ENCODE peak calls at places on chromosomes 5 and 9, in four cellular contexts. One of them, this sample, is unnamed.
A peak's percentile ranks its signal among the peaks of the same experiment; 100 is the strongest.

GRCh38 chr5:81425569-81425968 is 31.6 kb upstream of the ACOT12 start:
- DNase-seq in heart left ventricle: no peak
- DNase-seq in CD8-positive, alpha-beta T cell: no peak
- DNase-seq in endothelial cell of umbilical vein: peak; percentile 65
- DNase-seq in this sample: peak; percentile 59

GRCh38 chr9:121949364-121949763 is 143.7 kb downstream of the TTLL11 start:
- DNase-seq in heart left ventricle: no peak
- DNase-seq in CD8-positive, alpha-beta T cell: no peak
- DNase-seq in endothelial cell of umbilical vein: no peak
- DNase-seq in this sample: no peak

GRCh38 chr5:87770601-87771121 is 357.9 kb upstream of the CCNH start:
- DNase-seq in heart left ventricle: no peak
- DNase-seq in CD8-positive, alpha-beta T cell: no peak
- DNase-seq in endothelial cell of umbilical vein: no peak
- DNase-seq in this sample: no peak

GRCh38 chr5:75023368-75024159 is 28.8 kb downstream of the GCNT4 start:
- DNase-seq in heart left ventricle: no peak
- DNase-seq in CD8-positive, alpha-beta T cell: peak; percentile 52
- DNase-seq in endothelial cell of umbilical vein: no peak
- DNase-seq in this sample: peak; percentile 16

GRCh38 chr5:157069949-157070348 is 11.0 kb upstream of the HAVCR1 start:
- DNase-seq in heart left ventricle: no peak
- DNase-seq in CD8-positive, alpha-beta T cell: no peak
- DNase-seq in endothelial cell of umbilical vein: no peak
- DNase-seq in this sample: no peak

GRCh38 chr5:65818592-65818991 is 96.6 kb downstream of the NLN start:
- DNase-seq in heart left ventricle: no peak
- DNase-seq in CD8-positive, alpha-beta T cell: no peak
- DNase-seq in endothelial cell of umbilical vein: no peak
- DNase-seq in this sample: no peak

GRCh38 chr5:131109540-131110255 is 55.4 kb downstream of the HINT1 start:
- DNase-seq in heart left ventricle: no peak
- DNase-seq in CD8-positive, alpha-beta T cell: peak; percentile 13
- DNase-seq in endothelial cell of umbilical vein: peak; percentile 52
- DNase-seq in this sample: peak; percentile 38

GRCh38 chr5:126801992-126802294 is 25.0 kb downstream of the LMNB1 start:
- DNase-seq in heart left ventricle: no peak
- DNase-seq in CD8-positive, alpha-beta T cell: no peak
- DNase-seq in endothelial cell of umbilical vein: peak; percentile 46
- DNase-seq in this sample: no peak

GRCh38 chr9:114851301-114851700 is 45.5 kb upstream of the TNFSF15 start:
- DNase-seq in heart left ventricle: no peak
- DNase-seq in CD8-positive, alpha-beta T cell: no peak
- DNase-seq in endothelial cell of umbilical vein: no peak
- DNase-seq in this sample: no peak

GRCh38 chr9:131872006-131872405 is 132.1 kb upstream of the RAPGEF1 start:
- DNase-seq in heart left ventricle: no peak
- DNase-seq in CD8-positive, alpha-beta T cell: no peak
- DNase-seq in endothelial cell of umbilical vein: no peak
- DNase-seq in this sample: no peak

GRCh38 chr5:68661237-68661636 is 432.6 kb upstream of the SLC30A5 start:
- DNase-seq in heart left ventricle: no peak
- DNase-seq in CD8-positive, alpha-beta T cell: no peak
- DNase-seq in endothelial cell of umbilical vein: no peak
- DNase-seq in this sample: no peak

DNA sequence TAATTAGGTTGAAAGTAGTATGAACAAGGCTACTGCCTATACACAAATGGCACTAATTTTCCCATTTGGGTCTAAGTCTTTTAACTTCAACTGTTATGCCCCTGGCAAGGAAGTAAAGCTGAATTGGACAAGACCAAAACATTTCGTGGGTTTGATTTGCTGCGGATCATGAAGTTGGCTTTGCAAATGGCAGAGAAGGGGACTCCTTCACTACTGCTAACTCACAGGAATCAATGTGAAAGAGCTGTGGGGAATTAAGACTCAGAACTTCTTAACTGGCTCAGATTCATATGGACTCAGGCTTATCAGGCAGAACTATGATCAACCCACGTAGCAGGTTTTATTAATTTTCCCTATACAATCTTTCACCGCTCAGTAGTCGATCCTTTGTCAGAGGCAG is 73.8 kb upstream of the IFNE start:
- DNase-seq in heart left ventricle: no peak
- DNase-seq in CD8-positive, alpha-beta T cell: no peak
- DNase-seq in endothelial cell of umbilical vein: peak; percentile 67
- DNase-seq in this sample: no peak
- H3K4me1 ChIP-seq in heart left ventricle: peaks cover 5% of the 10 kb centered on the region
- H3K4me1 ChIP-seq in CD8-positive, alpha-beta T cell: peaks cover 16% of the 10 kb centered on the region
- H3K4me1 ChIP-seq in endothelial cell of umbilical vein: peaks cover 55% of the 10 kb centered on the region
- H3K4me1 ChIP-seq in this sample: peaks cover 6% of the 10 kb centered on the region

GRCh38 chr9:23695572-23695971 is 130.5 kb downstream of the ELAVL2 start:
- DNase-seq in heart left ventricle: no peak
- DNase-seq in CD8-positive, alpha-beta T cell: no peak
- DNase-seq in endothelial cell of umbilical vein: no peak
- DNase-seq in this sample: no peak
- H3K27ac ChIP-seq in heart left ventricle: no peak overlapping the region
- H3K27ac ChIP-seq in CD8-positive, alpha-beta T cell: no peak overlapping the region
- H3K27ac ChIP-seq in endothelial cell of umbilical vein: no peak overlapping the region
- H3K27ac ChIP-seq in this sample: no peak overlapping the region

GRCh38 chr5:42089705-42090104 is 164.6 kb downstream of the FBXO4 start:
- DNase-seq in heart left ventricle: no peak
- DNase-seq in CD8-positive, alpha-beta T cell: no peak
- DNase-seq in endothelial cell of umbilical vein: no peak
- DNase-seq in this sample: no peak
- H3K4me1 ChIP-seq in heart left ventricle: no peaks in the 10 kb centered on the region
- H3K4me1 ChIP-seq in CD8-positive, alpha-beta T cell: no peaks in the 10 kb centered on the region
- H3K4me1 ChIP-seq in endothelial cell of umbilical vein: no peaks in the 10 kb centered on the region
- H3K4me1 ChIP-seq in this sample: no peaks in the 10 kb centered on the region

GRCh38 chr5:150163035-150163434 is 3.5 kb upstream of the CDX1 start:
- DNase-seq in heart left ventricle: no peak
- DNase-seq in CD8-positive, alpha-beta T cell: no peak
- DNase-seq in endothelial cell of umbilical vein: no peak
- DNase-seq in this sample: no peak

GRCh38 chr5:150163547-150164059 is 3.0 kb upstream of the CDX1 start:
- DNase-seq in heart left ventricle: peak; percentile 76
- DNase-seq in CD8-positive, alpha-beta T cell: no peak
- DNase-seq in endothelial cell of umbilical vein: no peak
- DNase-seq in this sample: no peak

GRCh38 chr5:150166193-150167162 is at the start of gene CDX1:
- DNase-seq in heart left ventricle: no peak
- DNase-seq in CD8-positive, alpha-beta T cell: no peak
- DNase-seq in endothelial cell of umbilical vein: no peak
- DNase-seq in this sample: no peak

GRCh38 chr5:150164211-150164610 is 2.4 kb upstream of the CDX1 start:
- DNase-seq in heart left ventricle: no peak
- DNase-seq in CD8-positive, alpha-beta T cell: no peak
- DNase-seq in endothelial cell of umbilical vein: no peak
- DNase-seq in this sample: no peak

GRCh38 chr5:150164640-150165039 is 1.9 kb upstream of the CDX1 start:
- DNase-seq in heart left ventricle: no peak
- DNase-seq in CD8-positive, alpha-beta T cell: no peak
- DNase-seq in endothelial cell of umbilical vein: no peak
- DNase-seq in this sample: no peak
- H3K27ac ChIP-seq in heart left ventricle: peak overlapping the region; percentile 72
- H3K27ac ChIP-seq in CD8-positive, alpha-beta T cell: no peak overlapping the region
- H3K27ac ChIP-seq in endothelial cell of umbilical vein: no peak overlapping the region
- H3K27ac ChIP-seq in this sample: no peak overlapping the region

DNA sequence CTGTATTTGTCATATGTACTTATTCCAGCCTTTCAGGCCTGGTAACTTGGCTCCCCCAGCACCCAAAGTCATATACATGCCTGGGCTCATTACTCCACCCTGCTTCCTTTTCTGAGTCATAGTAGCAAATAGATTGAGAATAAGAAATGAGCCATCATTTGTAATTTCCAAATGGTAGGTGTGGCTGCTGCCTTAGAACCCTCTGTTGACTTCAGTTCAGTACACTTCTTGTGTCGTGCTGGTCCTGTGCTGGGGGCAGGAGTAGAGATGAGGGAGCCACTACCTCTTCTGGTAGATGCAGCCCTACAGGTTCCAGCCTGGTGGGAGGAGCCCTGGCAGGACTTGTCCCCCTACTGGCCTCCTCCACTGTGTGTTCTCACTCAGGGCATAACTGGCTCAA is 11.1 kb downstream of the GM2A start:
- DNase-seq in heart left ventricle: no peak
- DNase-seq in CD8-positive, alpha-beta T cell: no peak
- DNase-seq in endothelial cell of umbilical vein: peak; percentile 20
- DNase-seq in this sample: no peak
- H3K4me1 ChIP-seq in heart left ventricle: no peaks in the 10 kb centered on the region
- H3K4me1 ChIP-seq in CD8-positive, alpha-beta T cell: no peaks in the 10 kb centered on the region
- H3K4me1 ChIP-seq in endothelial cell of umbilical vein: peaks cover 5% of the 10 kb centered on the region
- H3K4me1 ChIP-seq in this sample: no peaks in the 10 kb centered on the region

GRCh38 chr5:109900453-109900852 is 210.7 kb downstream of the MAN2A1 start:
- DNase-seq in heart left ventricle: no peak
- DNase-seq in CD8-positive, alpha-beta T cell: no peak
- DNase-seq in endothelial cell of umbilical vein: no peak
- DNase-seq in this sample: no peak
- H3K27ac ChIP-seq in heart left ventricle: no peak overlapping the region
- H3K27ac ChIP-seq in CD8-positive, alpha-beta T cell: no peak overlapping the region
- H3K27ac ChIP-seq in endothelial cell of umbilical vein: no peak overlapping the region
- H3K27ac ChIP-seq in this sample: no peak overlapping the region